ENCODE peak calls at places on chromosomes 1 and 21, in four cellular contexts. P, T, E and Y are unnamed samples.

GRCh38 chr1:210681158-210681557 is 352.5 kb downstream of the HHAT start:
- DNase-seq in P (no peak), T (no peak), E (no peak), Y (no peak)

GRCh38 chr1:59292557-59292956 is 4.3 kb upstream of the FGGY start:
- DNase-seq in P (no peak), T (no peak), E (no peak), Y (peak)

GRCh38 chr1:215631489-215631888 is 64.4 kb downstream of the KCTD3 start:
- DNase-seq in P (no peak), T (no peak), E (no peak), Y (no peak)

GRCh38 chr21:41726058-41726558 is 40.7 kb downstream of the RIPK4 start:
- DNase-seq in P (no peak), T (no peak), E (no peak), Y (no peak)

GRCh38 chr1:40078512-40079333 is 18.3 kb downstream of the PPT1 start:
- DNase-seq in P (no peak), T (no peak), E (no peak), Y (no peak)

GRCh38 chr1:15985611-15986272 is 9.8 kb upstream of the ZBTB17 start:
- DNase-seq in P (no peak), T (no peak), E (no peak), Y (no peak)

GRCh38 chr1:64235910-64236309 is 32.5 kb downstream of the UBE2U start:
- DNase-seq in P (no peak), T (no peak), E (no peak), Y (no peak)

GRCh38 chr1:247224822-247225221 is 31.1 kb upstream of the VN1R5 start:
- DNase-seq in P (no peak), T (no peak), E (no peak), Y (no peak)

GRCh38 chr1:213296558-213296957 is 245.5 kb downstream of the RPS6KC1 start:
- DNase-seq in P (no peak), T (no peak), E (no peak), Y (no peak)

GRCh38 chr1:96538883-96539282 is 182.7 kb upstream of the PTBP2 start:
- DNase-seq in P (no peak), T (no peak), E (peak), Y (peak)

GRCh38 chr1:154943649-154944421 is 7.3 kb upstream of the PMVK start:
- DNase-seq in P (no peak), T (peak), E (no peak), Y (no peak)

GRCh38 chr1:6859415-6860343 is 74.4 kb downstream of the CAMTA1 start:
- DNase-seq in P (no peak), T (no peak), E (no peak), Y (no peak)

GRCh38 chr1:207306603-207307002 is 14.9 kb upstream of the CD55 start:
- DNase-seq in P (no peak), T (no peak), E (no peak), Y (no peak)
- H3K27ac ChIP-seq in P (no peak), T (no peak), E (no peak), Y (no peak)

GRCh38 chr1:240719953-240720700 is 108.2 kb upstream of the GREM2 start:
- DNase-seq in P (no peak), T (no peak), E (no peak), Y (no peak)
- H3K27ac ChIP-seq in P (no peak), T (no peak), E (no peak), Y (no peak)

GRCh38 chr1:203797216-203797615 is 1.8 kb downstream of the ZBED6 start:
- DNase-seq in P (no peak), T (no peak), E (no peak), Y (no peak)
- H3K27ac ChIP-seq in P (peak), T (no peak), E (peak), Y (no peak)

DNA sequence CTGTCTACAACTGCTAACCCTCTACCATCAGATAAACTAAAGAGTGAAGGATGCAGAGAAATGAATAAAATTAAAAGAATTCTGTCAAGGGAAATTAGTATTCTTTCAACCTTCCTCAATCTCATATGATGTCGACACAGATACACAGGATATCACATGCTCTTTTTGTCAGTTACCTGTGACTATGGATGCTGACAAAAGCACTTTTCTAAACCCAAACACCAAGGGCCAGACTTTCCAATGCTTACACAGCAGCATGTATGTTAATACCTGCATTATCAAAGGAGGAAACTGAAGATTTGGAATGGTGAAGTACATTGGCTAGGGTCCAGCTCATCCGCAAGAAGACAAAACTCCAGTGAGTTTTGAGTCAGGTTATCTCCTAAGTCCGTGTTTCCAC is 294.0 kb downstream of the SMYD3 start:
- DNase-seq in P (no peak), T (no peak), E (no peak), Y (no peak)
- H3K27ac ChIP-seq in P (no peak), T (no peak), E (no peak), Y (no peak)

GRCh38 chr1:198534540-198535413 is 5.7 kb downstream of the ATP6V1G3 start:
- DNase-seq in P (no peak), T (no peak), E (no peak), Y (no peak)
- H3K27ac ChIP-seq in P (no peak), T (no peak), E (no peak), Y (no peak)

DNA sequence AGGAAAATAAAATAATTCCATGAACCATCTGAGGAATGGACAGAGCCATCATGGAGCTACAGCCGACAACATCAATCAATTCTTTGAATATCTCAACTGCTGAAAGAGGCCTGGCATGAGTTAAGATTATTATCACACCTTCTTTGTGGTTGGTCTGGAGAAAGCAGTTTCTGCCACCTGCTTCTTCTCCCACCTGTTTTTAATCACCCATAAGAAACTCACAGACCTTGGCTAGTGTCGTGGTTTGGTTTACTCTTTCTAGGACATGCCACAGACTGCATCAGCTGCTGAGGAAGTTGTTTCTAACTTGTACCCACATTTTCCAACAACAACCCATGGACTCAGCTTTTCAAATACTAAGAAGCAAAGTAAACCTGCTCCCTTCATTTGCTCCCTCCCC is 65.6 kb downstream of the NTPCR start:
- DNase-seq in P (no peak), T (no peak), E (no peak), Y (no peak)
- H3K27ac ChIP-seq in P (no peak), T (no peak), E (no peak), Y (no peak)

DNA sequence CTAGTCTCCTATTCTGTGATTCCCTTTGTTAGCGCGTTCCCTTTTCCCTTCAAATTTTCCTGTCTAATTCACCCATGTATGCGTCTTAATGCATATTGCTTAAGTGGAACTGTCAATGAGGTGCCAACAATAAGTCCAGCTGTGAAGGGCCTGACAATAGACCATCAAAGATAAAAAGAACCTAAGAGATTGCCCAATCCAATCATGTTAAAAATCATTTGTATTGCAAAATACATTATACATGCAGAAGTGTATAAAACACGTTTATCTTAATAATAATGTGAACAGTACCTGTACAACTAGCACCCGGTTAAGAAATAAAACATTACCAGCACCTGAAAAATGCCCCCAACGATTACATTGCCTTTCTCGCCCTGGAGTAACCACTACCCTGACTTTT is 743 bp upstream of the SPATA6 start:
- DNase-seq in P (no peak), T (no peak), E (no peak), Y (no peak)
- H3K27ac ChIP-seq in P (peak), T (peak), E (peak), Y (peak)

DNA sequence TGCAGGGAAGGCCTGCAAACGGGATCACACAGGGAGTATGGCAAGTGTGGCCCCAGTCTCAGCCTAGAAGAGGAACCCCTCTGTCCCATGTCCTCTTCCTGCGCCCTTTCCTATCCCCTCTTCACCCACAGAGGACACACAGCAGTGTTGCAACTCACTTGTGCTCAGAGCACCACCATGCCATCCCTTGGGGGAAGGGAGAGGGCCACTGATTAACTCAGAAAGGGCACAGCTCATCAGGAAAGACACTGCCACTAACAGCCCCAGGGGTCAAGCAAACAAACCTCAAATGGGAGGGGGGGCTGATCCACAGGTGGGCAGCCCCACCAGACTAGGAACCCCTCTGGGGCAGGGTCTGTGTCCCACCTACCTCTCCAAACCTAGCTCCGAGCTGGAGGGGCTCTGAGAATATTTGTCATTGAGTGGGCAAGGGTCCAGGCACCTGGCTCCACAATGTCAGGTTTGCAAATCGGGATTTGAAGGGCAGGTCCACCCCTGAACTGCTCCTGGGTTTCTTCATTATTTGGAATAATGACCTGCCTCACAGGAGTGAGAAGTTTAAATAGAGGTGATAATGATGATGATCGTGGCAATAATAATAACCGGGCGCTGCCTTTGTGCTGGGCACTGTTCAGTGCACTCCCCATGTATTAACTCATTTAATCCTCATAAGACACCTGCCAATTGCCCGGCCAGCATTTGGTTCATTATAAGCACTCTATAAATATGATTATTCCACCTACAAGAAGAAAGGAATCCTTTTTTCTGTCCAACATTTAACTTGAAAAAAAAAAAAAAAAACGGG is 1.0 kb downstream of the ALDH4A1 start:
- DNase-seq in P (no peak), T (no peak), E (no peak), Y (no peak)
- H3K27ac ChIP-seq in P (no peak), T (no peak), E (no peak), Y (peak)